ENCODE peak calls at places on chromosomes 2 and 18, in five cellular contexts. G is GM20000; O is SW480; X is Daoy; D is activated CD8-positive, alpha-beta memory T cell treated with anti-CD3 and anti-CD28 coated beads, Interleukin-2, amount 50 U/mL, for 4 hours. Y is an unnamed sample.
A peak's percentile ranks its signal among the peaks of the same experiment; 100 is the strongest.

GRCh38 chr2:68901199-68901515 is 30.0 kb upstream of the BMP10 start:
- DNase-seq in G (no peak), O (no peak), X (no peak), D (no peak), Y (no peak)

GRCh38 chr2:215362562-215362904 is 50.7 kb downstream of the ATIC start:
- DNase-seq in G (no peak), O (no peak), X (no peak), D (no peak), Y (no peak)

GRCh38 chr2:227939271-227940027 is 68.0 kb downstream of the DAW1 start:
- DNase-seq in G (peak; percentile 25), O (peak; percentile 45), X (peak; percentile 15), D (no peak), Y (no peak)

GRCh38 chr18:37412757-37413156 is 152.8 kb downstream of the CELF4 start:
- DNase-seq in G (no peak), O (no peak), X (no peak), D (no peak), Y (no peak)

GRCh38 chr18:63249781-63250180 is 69.8 kb downstream of the BCL2 start:
- DNase-seq in G (no peak), O (no peak), X (no peak), D (no peak), Y (peak; percentile 62)

GRCh38 chr2:45263147-45263546 is 253.9 kb upstream of the SIX2 start:
- DNase-seq in G (no peak), O (no peak), X (no peak), D (no peak), Y (no peak)

GRCh38 chr2:236988690-236989639 is 96.7 kb upstream of the COPS8 start:
- DNase-seq in G (no peak), O (no peak), X (no peak), D (no peak), Y (peak; percentile 71)

GRCh38 chr2:150169230-150169629 is 318.2 kb downstream of the RND3 start:
- DNase-seq in G (no peak), O (no peak), X (peak; percentile 32), D (no peak), Y (no peak)

GRCh38 chr18:6757966-6758365 is 28.4 kb downstream of the ARHGAP28 start:
- DNase-seq in G (no peak), O (no peak), X (no peak), D (no peak), Y (no peak)

GRCh38 chr2:190088917-190089316 is 26.4 kb upstream of the MSTN start:
- DNase-seq in G (peak; percentile 51), O (peak; percentile 61), X (peak; percentile 48), D (peak; percentile 25), Y (no peak)

GRCh38 chr18:35456181-35456850 is 41.4 kb downstream of the INO80C start:
- DNase-seq in G (no peak), O (no peak), X (peak; percentile 53), D (no peak), Y (no peak)

GRCh38 chr2:224160917-224161316 is 121.8 kb upstream of the SERPINE2 start:
- DNase-seq in G (no peak), O (no peak), X (no peak), D (no peak), Y (no peak)

GRCh38 chr2:20538308-20539132 is 91.6 kb downstream of the RHOB start:
- DNase-seq in G (no peak), O (no peak), X (no peak), D (no peak), Y (no peak)

GRCh38 chr18:11488175-11488574 is 121.2 kb upstream of the SLC35G4 start:
- DNase-seq in G (no peak), O (no peak), X (no peak), D (no peak), Y (no peak)

GRCh38 chr2:144544053-144544452 is 24.1 kb upstream of the ZEB2 start:
- DNase-seq in G (no peak), O (no peak), X (no peak), D (no peak), Y (no peak)

GRCh38 chr2:71799013-71799575 is 345.7 kb downstream of the DYSF start:
- DNase-seq in G (no peak), O (no peak), X (no peak), D (no peak), Y (no peak)

GRCh38 chr2:206154197-206154596 is 5.0 kb downstream of the NDUFS1 start:
- DNase-seq in G (no peak), O (peak; percentile 50), X (no peak), D (no peak), Y (no peak)

GRCh38 chr18:45821021-45821420 is 4.5 kb upstream of the SIGLEC15 start:
- DNase-seq in G (no peak), O (no peak), X (no peak), D (no peak), Y (no peak)

GRCh38 chr18:49819768-49820662 is 6.7 kb upstream of the ACAA2 start:
- DNase-seq in G (no peak), O (no peak), X (no peak), D (peak; percentile 22), Y (no peak)

GRCh38 chr2:101781326-101781725 is 83.8 kb downstream of the MAP4K4 start:
- DNase-seq in G (no peak), O (no peak), X (no peak), D (no peak), Y (peak; percentile 67)

GRCh38 chr2:130389783-130390182 is 33.9 kb downstream of the PTPN18 start:
- DNase-seq in G (no peak), O (no peak), X (no peak), D (no peak), Y (no peak)

GRCh38 chr2:241551599-241551997 is 6.9 kb upstream of the BOK start:
- DNase-seq in G (no peak), O (no peak), X (no peak), D (no peak), Y (no peak)

GRCh38 chr2:28347596-28347995 is 45.1 kb upstream of the FOSL2 start:
- DNase-seq in G (no peak), O (no peak), X (no peak), D (no peak), Y (no peak)

GRCh38 chr2:78541451-78542267 is 483.8 kb upstream of the REG3G start:
- DNase-seq in G (no peak), O (peak; percentile 96), X (peak; percentile 90), D (no peak), Y (no peak)